ENCODE peak calls at places on chromosomes 12 and 14, in nine cellular contexts. Q is A549, H is IMR-90, F is mammary epithelial cell, N is endothelial cell of umbilical vein, R is DND-41, E is OCI-LY7, L is SK-N-SH, Y is astrocyte. U is an unnamed sample.

GRCh38 chr12:126895946-126896520 is 1370.9 kb upstream of the TMEM132C start:
- DNase-seq in Q (peak; percentile 5), H (no peak), F (peak; percentile 43), N (no peak), R (no peak), E (no peak), L (no peak), Y (peak; percentile 2), U (no peak)

GRCh38 chr14:94000986-94001385 is 3.9 kb downstream of the CCDC197 start:
- DNase-seq in Q (no peak), H (no peak), F (peak; percentile 33), N (no peak), R (no peak), E (no peak), L (no peak), Y (no peak), U (peak; percentile 68)

GRCh38 chr14:35829449-35829848 is 3.3 kb downstream of the BRMS1L start:
- DNase-seq in Q (no peak), H (peak; percentile 73), F (no peak), N (no peak), R (no peak), E (no peak), L (no peak), Y (peak; percentile 57), U (peak; percentile 57)

GRCh38 chr14:105880616-105881015 is 354.2 kb downstream of the TMEM121 start:
- DNase-seq in Q (no peak), H (no peak), F (no peak), N (no peak), R (no peak), E (no peak), L (no peak), Y (no peak), U (peak; percentile 59)

GRCh38 chr12:80412343-80412953 is 31.6 kb upstream of the PTPRQ start:
- DNase-seq in Q (peak; percentile 65), H (peak; percentile 69), F (peak; percentile 21), N (peak; percentile 56), R (no peak), E (peak; percentile 67), L (peak; percentile 30), Y (peak; percentile 34), U (no peak)

GRCh38 chr14:69069020-69069421 is 83.9 kb downstream of the DCAF5 start:
- DNase-seq in Q (peak; percentile 26), H (peak; percentile 93), F (no peak), N (peak; percentile 49), R (no peak), E (no peak), L (no peak), Y (peak; percentile 81), U (no peak)

GRCh38 chr14:100675664-100676063 is 51.0 kb upstream of the DLK1 start:
- DNase-seq in Q (no peak), H (no peak), F (no peak), N (no peak), R (no peak), E (no peak), L (no peak), Y (no peak), U (peak; percentile 97)

GRCh38 chr14:103395245-103395644 is 10.0 kb downstream of the MARK3 start:
- DNase-seq in Q (no peak), H (peak; percentile 32), F (no peak), N (peak; percentile 21), R (no peak), E (no peak), L (no peak), Y (no peak), U (no peak)

GRCh38 chr14:94620597-94620996 is 8.4 kb downstream of the SERPINA3 start:
- DNase-seq in Q (no peak), H (no peak), F (no peak), N (no peak), R (no peak), E (no peak), L (no peak), Y (no peak), U (no peak)

DNA sequence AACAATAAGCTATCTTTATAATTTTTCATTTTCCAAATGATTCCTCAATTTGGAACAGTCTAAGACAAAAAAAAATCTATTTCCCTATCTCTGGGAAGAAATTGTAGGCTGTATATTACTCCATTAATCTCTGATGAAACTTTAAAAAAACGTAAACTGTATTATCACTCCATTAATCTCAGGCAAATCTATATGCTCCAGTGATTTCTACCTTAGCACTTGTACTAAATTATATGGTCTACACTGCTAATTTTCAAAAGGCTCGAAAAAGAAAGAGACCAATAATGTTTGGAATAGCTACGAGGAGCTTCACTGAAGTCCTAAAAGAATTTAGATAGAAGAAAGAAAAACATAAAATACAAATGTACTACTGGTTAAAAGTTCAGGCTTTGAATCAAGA is 19.7 kb downstream of the MED13L start:
- DNase-seq in Q (no peak), H (no peak), F (no peak), N (no peak), R (no peak), E (no peak), L (no peak), Y (no peak), U (no peak)
- H3K4me1 ChIP-seq in Q (peaks cover 85% of the 10 kb centered on the region), H (peaks cover 8% of the 10 kb centered on the region), F (no peaks in the 10 kb centered on the region), N (peaks cover 3% of the 10 kb centered on the region), R (peaks cover 18% of the 10 kb centered on the region), E (no peaks in the 10 kb centered on the region), L (peaks cover 12% of the 10 kb centered on the region), Y (no peaks in the 10 kb centered on the region), U (peaks cover 4% of the 10 kb centered on the region)

GRCh38 chr12:70069221-70069811 is 173.9 kb upstream of the CNOT2 start:
- DNase-seq in Q (no peak), H (no peak), F (no peak), N (no peak), R (no peak), E (no peak), L (no peak), Y (no peak), U (no peak)

GRCh38 chr12:70070494-70071007 is 172.7 kb upstream of the CNOT2 start:
- DNase-seq in Q (no peak), H (no peak), F (no peak), N (no peak), R (no peak), E (no peak), L (peak; percentile 51), Y (no peak), U (no peak)

GRCh38 chr12:70074510-70074909 is 168.7 kb upstream of the CNOT2 start:
- DNase-seq in Q (no peak), H (no peak), F (peak; percentile 8), N (no peak), R (no peak), E (no peak), L (no peak), Y (no peak), U (no peak)

GRCh38 chr12:70068743-70069142 is 174.5 kb upstream of the CNOT2 start:
- DNase-seq in Q (no peak), H (no peak), F (no peak), N (no peak), R (no peak), E (no peak), L (no peak), Y (no peak), U (no peak)
- H3K4me2 ChIP-seq in Q (no peak overlapping the region), H (no peak overlapping the region), F (no peak overlapping the region), N (no peak overlapping the region), R (no peak overlapping the region), E (peak overlapping the region; percentile 22), L (no peak overlapping the region), Y (no peak overlapping the region), U (no peak overlapping the region)

GRCh38 chr12:12527820-12528296 is 34.8 kb downstream of the DUSP16 start:
- DNase-seq in Q (no peak), H (no peak), F (no peak), N (no peak), R (no peak), E (peak; percentile 28), L (no peak), Y (no peak), U (no peak)

GRCh38 chr12:12521923-12522322 is 40.7 kb downstream of the DUSP16 start:
- DNase-seq in Q (no peak), H (no peak), F (no peak), N (no peak), R (no peak), E (no peak), L (no peak), Y (no peak), U (no peak)

GRCh38 chr12:12523229-12523628 is 39.4 kb downstream of the DUSP16 start:
- DNase-seq in Q (no peak), H (no peak), F (no peak), N (no peak), R (no peak), E (no peak), L (peak; percentile 47), Y (no peak), U (no peak)

GRCh38 chr12:12521044-12521485 is 41.6 kb downstream of the DUSP16 start:
- DNase-seq in Q (no peak), H (no peak), F (no peak), N (no peak), R (no peak), E (no peak), L (no peak), Y (peak; percentile 18), U (no peak)

DNA sequence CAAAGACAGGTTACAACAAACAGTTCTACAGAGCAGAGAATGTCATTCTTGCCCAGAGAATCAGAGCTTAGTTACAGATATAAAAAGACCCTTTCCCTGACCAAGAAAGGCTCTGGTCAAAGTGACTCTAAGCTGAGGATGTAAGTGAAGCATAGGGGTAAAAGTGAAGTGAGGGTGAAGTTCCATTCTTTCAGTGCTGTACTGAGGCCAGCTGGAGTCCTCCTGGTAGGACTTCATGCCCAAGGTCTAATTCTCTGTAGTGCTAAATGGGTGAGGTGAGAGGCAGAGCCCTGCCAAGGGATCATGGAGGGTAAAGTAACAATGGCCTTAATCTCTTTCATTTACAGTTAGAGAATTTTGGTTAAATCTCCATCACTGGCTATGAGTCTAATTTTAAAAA is 38.5 kb downstream of the DUSP16 start:
- DNase-seq in Q (no peak), H (no peak), F (no peak), N (no peak), R (no peak), E (no peak), L (no peak), Y (no peak), U (no peak)
- H3K4me1 ChIP-seq in Q (peaks cover 33% of the 10 kb centered on the region), H (peaks cover 2% of the 10 kb centered on the region), F (no peaks in the 10 kb centered on the region), N (peaks cover 10% of the 10 kb centered on the region), R (no peaks in the 10 kb centered on the region), E (peaks cover 9% of the 10 kb centered on the region), L (peaks cover 21% of the 10 kb centered on the region), Y (peaks cover 7% of the 10 kb centered on the region), U (no peaks in the 10 kb centered on the region)

GRCh38 chr12:102169922-102170698 is 27.5 kb downstream of the PMCH start:
- DNase-seq in Q (peak; percentile 51), H (peak; percentile 63), F (peak; percentile 15), N (peak; percentile 69), R (no peak), E (peak; percentile 24), L (peak; percentile 24), Y (no peak), U (peak; percentile 59)

GRCh38 chr12:102171951-102172350 is 25.7 kb downstream of the PMCH start:
- DNase-seq in Q (no peak), H (peak; percentile 9), F (peak; percentile 1), N (no peak), R (no peak), E (no peak), L (no peak), Y (no peak), U (no peak)

GRCh38 chr12:102163383-102163782 is 34.2 kb downstream of the PMCH start:
- DNase-seq in Q (no peak), H (no peak), F (no peak), N (no peak), R (no peak), E (no peak), L (no peak), Y (no peak), U (no peak)

GRCh38 chr12:102172436-102172835 is 25.2 kb downstream of the PMCH start:
- DNase-seq in Q (no peak), H (peak; percentile 64), F (no peak), N (peak; percentile 87), R (no peak), E (no peak), L (no peak), Y (peak; percentile 46), U (no peak)

GRCh38 chr12:102167821-102168605 is 29.6 kb downstream of the PMCH start:
- DNase-seq in Q (no peak), H (peak; percentile 28), F (no peak), N (peak; percentile 15), R (no peak), E (no peak), L (no peak), Y (no peak), U (no peak)
- H3K4me2 ChIP-seq in Q (no peak overlapping the region), H (no peak overlapping the region), F (no peak overlapping the region), N (no peak overlapping the region), R (no peak overlapping the region), E (no peak overlapping the region), L (no peak overlapping the region), Y (no peak overlapping the region), U (no peak overlapping the region)

U was measured in osteoblast.